ENCODE peak calls at places on chromosomes 5 and 9, in ten cellular contexts. G, T, K, V, L, Z, R, Q, I and S are unnamed samples.

GRCh38 chr9:35619800-35620158 is 1.6 kb upstream of the CD72 start:
- DNase-seq in G (no peak), T (no peak), K (no peak), V (no peak), L (no peak), Z (no peak), R (no peak), Q (no peak), I (no peak), S (no peak)

GRCh38 chr5:173885481-173886010 is 2.6 kb upstream of the CPEB4 start:
- DNase-seq in G (no peak), T (peak), K (no peak), V (no peak), L (no peak), Z (no peak), R (no peak), Q (no peak), I (no peak), S (no peak)

GRCh38 chr5:43619911-43620310 is 16.9 kb downstream of the NNT start:
- DNase-seq in G (no peak), T (no peak), K (no peak), V (no peak), L (no peak), Z (no peak), R (no peak), Q (no peak), I (no peak), S (no peak)

GRCh38 chr9:36250079-36250478 is 8.2 kb downstream of the GNE start:
- DNase-seq in G (no peak), T (no peak), K (no peak), V (no peak), L (no peak), Z (no peak), R (no peak), Q (no peak), I (peak), S (no peak)

GRCh38 chr5:6774673-6775327 is 61.6 kb downstream of the TENT4A start:
- DNase-seq in G (no peak), T (no peak), K (no peak), V (no peak), L (no peak), Z (no peak), R (no peak), Q (no peak), I (no peak), S (no peak)

GRCh38 chr5:167730121-167730520 is 561.3 kb upstream of the WWC1 start:
- DNase-seq in G (no peak), T (peak), K (peak), V (no peak), L (peak), Z (no peak), R (no peak), Q (no peak), I (peak), S (peak)

GRCh38 chr5:179163236-179164155 is 103.3 kb downstream of the ZNF354C start:
- DNase-seq in G (peak), T (no peak), K (no peak), V (peak), L (no peak), Z (no peak), R (peak), Q (no peak), I (no peak), S (no peak)

GRCh38 chr5:65760504-65761275 is 38.7 kb downstream of the NLN start:
- DNase-seq in G (no peak), T (peak), K (no peak), V (peak), L (peak), Z (peak), R (no peak), Q (no peak), I (peak), S (no peak)

GRCh38 chr9:6007770-6008168 is 7.7 kb downstream of the RANBP6 start:
- DNase-seq in G (peak), T (peak), K (no peak), V (peak), L (no peak), Z (peak), R (peak), Q (peak), I (peak), S (no peak)

GRCh38 chr5:123705741-123706140 is 193.8 kb downstream of the CSNK1G3 start:
- DNase-seq in G (no peak), T (peak), K (peak), V (no peak), L (no peak), Z (no peak), R (no peak), Q (no peak), I (peak), S (no peak)

GRCh38 chr5:177595026-177595585 is 3.1 kb downstream of the TMED9 start:
- DNase-seq in G (no peak), T (no peak), K (no peak), V (no peak), L (no peak), Z (no peak), R (peak), Q (no peak), I (no peak), S (no peak)

GRCh38 chr9:35563791-35564197 is 41.3 kb upstream of the TESK1 start:
- DNase-seq in G (peak), T (no peak), K (no peak), V (no peak), L (no peak), Z (peak), R (peak), Q (no peak), I (no peak), S (no peak)

GRCh38 chr5:149358294-149358651 is 427 bp downstream of the PCYOX1L start:
- DNase-seq in G (peak), T (no peak), K (no peak), V (peak), L (no peak), Z (peak), R (no peak), Q (no peak), I (no peak), S (no peak)

GRCh38 chr5:135441256-135441915 is 5.8 kb downstream of the DCANP1 start:
- DNase-seq in G (no peak), T (no peak), K (no peak), V (no peak), L (no peak), Z (peak), R (no peak), Q (peak), I (no peak), S (no peak)

GRCh38 chr9:129027685-129028191 is 393 bp downstream of the SH3GLB2 start:
- DNase-seq in G (no peak), T (peak), K (no peak), V (no peak), L (no peak), Z (peak), R (no peak), Q (no peak), I (no peak), S (no peak)

GRCh38 chr5:89729623-89730390 is 679.7 kb downstream of the CETN3 start:
- DNase-seq in G (no peak), T (peak), K (no peak), V (no peak), L (no peak), Z (no peak), R (no peak), Q (no peak), I (peak), S (no peak)

GRCh38 chr5:39080597-39081204 is 6.5 kb upstream of the RICTOR start:
- DNase-seq in G (no peak), T (peak), K (no peak), V (no peak), L (peak), Z (peak), R (peak), Q (no peak), I (peak), S (no peak)

GRCh38 chr9:87109182-87109581 is 161.9 kb upstream of the GAS1 start:
- DNase-seq in G (no peak), T (no peak), K (no peak), V (no peak), L (no peak), Z (no peak), R (no peak), Q (no peak), I (peak), S (peak)

GRCh38 chr5:134547579-134547978 is 22.1 kb downstream of the JADE2 start:
- DNase-seq in G (no peak), T (peak), K (no peak), V (no peak), L (no peak), Z (no peak), R (no peak), Q (no peak), I (peak), S (no peak)

GRCh38 chr5:181188700-181189362 is 16.2 kb downstream of the TRIM7 start:
- DNase-seq in G (peak), T (peak), K (no peak), V (no peak), L (no peak), Z (peak), R (peak), Q (peak), I (peak), S (no peak)

GRCh38 chr5:127313847-127314473 is 23.4 kb downstream of the MEGF10 start:
- DNase-seq in G (peak), T (peak), K (no peak), V (peak), L (no peak), Z (peak), R (peak), Q (no peak), I (peak), S (no peak)

GRCh38 chr5:80128129-80128528 is 93.0 kb downstream of the THBS4 start:
- DNase-seq in G (no peak), T (peak), K (no peak), V (no peak), L (no peak), Z (no peak), R (no peak), Q (no peak), I (no peak), S (no peak)

GRCh38 chr5:150694638-150695037 is 6.2 kb downstream of the RBM22 start:
- DNase-seq in G (no peak), T (peak), K (no peak), V (no peak), L (no peak), Z (no peak), R (no peak), Q (no peak), I (no peak), S (no peak)

GRCh38 chr9:38107405-38107804 is 38.4 kb upstream of the SHB start:
- DNase-seq in G (no peak), T (no peak), K (no peak), V (no peak), L (no peak), Z (no peak), R (no peak), Q (no peak), I (no peak), S (no peak)

GRCh38 chr9:98241357-98242104 is 13.9 kb downstream of the TBC1D2 start:
- DNase-seq in G (no peak), T (no peak), K (no peak), V (no peak), L (no peak), Z (no peak), R (peak), Q (no peak), I (no peak), S (no peak)

GRCh38 chr5:119897537-119898370 is 268.4 kb downstream of the FAM170A start:
- DNase-seq in G (no peak), T (no peak), K (no peak), V (no peak), L (no peak), Z (no peak), R (no peak), Q (no peak), I (no peak), S (no peak)

GRCh38 chr5:4027335-4027734 is 431.7 kb downstream of the IRX1 start:
- DNase-seq in G (no peak), T (no peak), K (no peak), V (no peak), L (no peak), Z (no peak), R (no peak), Q (no peak), I (peak), S (no peak)

GRCh38 chr5:54902817-54903473 is 82.4 kb downstream of the ESM1 start:
- DNase-seq in G (no peak), T (peak), K (no peak), V (no peak), L (no peak), Z (no peak), R (no peak), Q (no peak), I (no peak), S (no peak)

GRCh38 chr9:84338792-84339191 is 1.8 kb downstream of the SLC28A3 start:
- DNase-seq in G (no peak), T (no peak), K (no peak), V (no peak), L (no peak), Z (no peak), R (no peak), Q (no peak), I (no peak), S (no peak)

GRCh38 chr5:107668933-107669542 is 1.7 kb downstream of the EFNA5 start:
- DNase-seq in G (no peak), T (peak), K (no peak), V (no peak), L (no peak), Z (peak), R (peak), Q (no peak), I (peak), S (no peak)

GRCh38 chr9:121321039-121321503 is 49.0 kb downstream of the STOM start:
- DNase-seq in G (no peak), T (peak), K (no peak), V (no peak), L (no peak), Z (no peak), R (no peak), Q (no peak), I (no peak), S (no peak)

GRCh38 chr5:95861221-95861857 is 38.8 kb upstream of the GLRX start:
- DNase-seq in G (peak), T (peak), K (peak), V (no peak), L (peak), Z (peak), R (no peak), Q (no peak), I (peak), S (peak)

GRCh38 chr5:122701640-122702523 is 73.0 kb upstream of the SNX2 start:
- DNase-seq in G (no peak), T (no peak), K (no peak), V (no peak), L (no peak), Z (no peak), R (no peak), Q (no peak), I (no peak), S (no peak)

GRCh38 chr9:89956331-89956730 is 351.5 kb downstream of the GADD45G start:
- DNase-seq in G (no peak), T (no peak), K (no peak), V (no peak), L (no peak), Z (no peak), R (no peak), Q (no peak), I (no peak), S (no peak)

GRCh38 chr5:85741972-85742371 is 875.8 kb upstream of the COX7C start:
- DNase-seq in G (no peak), T (no peak), K (no peak), V (no peak), L (no peak), Z (no peak), R (no peak), Q (no peak), I (no peak), S (no peak)

GRCh38 chr9:97411789-97412627 is at the start of gene TDRD7:
- DNase-seq in G (peak), T (peak), K (no peak), V (peak), L (peak), Z (peak), R (peak), Q (peak), I (peak), S (no peak)

GRCh38 chr5:1792842-1793266 is 6.8 kb downstream of the MRPL36 start:
- DNase-seq in G (peak), T (peak), K (no peak), V (no peak), L (peak), Z (no peak), R (no peak), Q (no peak), I (peak), S (no peak)

GRCh38 chr5:37738057-37738691 is 101.7 kb downstream of the GDNF start:
- DNase-seq in G (no peak), T (peak), K (peak), V (no peak), L (peak), Z (no peak), R (no peak), Q (no peak), I (peak), S (peak)

GRCh38 chr5:71907001-71907564 is 188.0 kb downstream of the CARTPT start:
- DNase-seq in G (no peak), T (no peak), K (no peak), V (no peak), L (no peak), Z (no peak), R (no peak), Q (no peak), I (peak), S (no peak)

GRCh38 chr9:124394596-124394995 is 20.6 kb downstream of the PSMB7 start:
- DNase-seq in G (no peak), T (no peak), K (no peak), V (no peak), L (no peak), Z (no peak), R (no peak), Q (no peak), I (no peak), S (no peak)
- TF ChIP-seq CTCF in G (no peak), T (no peak), K (no peak), V (no peak), L (peak), Z (no peak), R (no peak), Q (peak), I (no peak), S (peak)

GRCh38 chr5:78364005-78364404 is 3.6 kb downstream of the SCAMP1 start:
- DNase-seq in G (no peak), T (no peak), K (no peak), V (no peak), L (no peak), Z (no peak), R (no peak), Q (no peak), I (no peak), S (no peak)

GRCh38 chr5:78362220-78362619 is 1.8 kb downstream of the SCAMP1 start:
- DNase-seq in G (no peak), T (no peak), K (no peak), V (no peak), L (no peak), Z (no peak), R (no peak), Q (no peak), I (no peak), S (peak)

GRCh38 chr5:78360674-78361225 is 333 bp downstream of the SCAMP1 start:
- DNase-seq in G (peak), T (peak), K (no peak), V (peak), L (no peak), Z (peak), R (no peak), Q (peak), I (no peak), S (no peak)

GRCh38 chr5:78359831-78360673 is at the start of gene SCAMP1:
- DNase-seq in G (peak), T (peak), K (peak), V (peak), L (peak), Z (peak), R (peak), Q (peak), I (peak), S (peak)

GRCh38 chr5:78361226-78361993 is 993 bp downstream of the SCAMP1 start:
- DNase-seq in G (peak), T (peak), K (no peak), V (no peak), L (no peak), Z (peak), R (no peak), Q (no peak), I (peak), S (peak)
- TF ChIP-seq CTCF in G (no peak), T (no peak), K (peak), V (no peak), L (peak), Z (peak), R (no peak), Q (peak), I (peak), S (peak)

DNA sequence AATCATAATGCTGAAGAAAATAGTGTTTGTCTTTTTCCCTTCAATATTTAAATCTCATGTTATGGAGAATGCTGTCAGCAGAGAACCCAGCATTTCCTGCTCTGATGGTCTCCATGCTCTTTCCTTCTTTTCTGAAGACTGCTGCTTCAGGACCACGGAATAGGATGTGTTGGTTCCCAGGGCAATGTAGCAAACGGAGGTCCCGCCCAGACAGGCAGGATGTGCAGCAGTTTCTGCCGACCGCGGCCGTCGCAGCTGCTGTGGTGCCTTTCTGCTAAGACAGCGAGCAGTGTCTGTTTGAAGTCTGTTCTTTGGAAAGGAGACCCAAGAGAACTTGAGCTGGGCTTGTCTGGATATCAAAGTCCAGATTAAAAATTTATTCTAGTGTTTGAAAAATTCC is 654.3 kb downstream of the CCDC171 start:
- DNase-seq in G (peak), T (peak), K (no peak), V (no peak), L (no peak), Z (peak), R (no peak), Q (no peak), I (no peak), S (no peak)
- TF ChIP-seq CTCF in G (no peak), T (no peak), K (no peak), V (no peak), L (no peak), Z (no peak), R (no peak), Q (no peak), I (no peak), S (no peak)

DNA sequence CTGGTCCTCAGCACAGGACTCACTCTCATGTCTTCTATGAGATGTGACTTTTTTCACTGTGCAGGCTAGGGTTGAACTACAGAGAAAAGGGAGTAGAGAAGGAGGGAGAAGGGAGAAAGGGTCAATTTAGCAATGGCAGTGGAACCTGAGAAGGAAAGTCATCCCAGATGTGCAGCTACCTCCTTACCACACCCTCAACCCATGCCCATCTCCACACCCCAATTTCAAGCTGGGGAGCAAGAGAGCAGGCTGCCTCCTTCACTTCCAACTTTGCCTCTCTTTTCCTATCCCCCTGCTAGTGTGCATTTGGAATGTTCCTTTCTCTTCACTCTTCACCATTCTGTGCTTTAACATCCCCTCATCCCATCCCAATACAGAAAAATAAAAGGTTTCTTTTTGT is 163.5 kb upstream of the MAP3K1 start:
- DNase-seq in G (no peak), T (no peak), K (no peak), V (no peak), L (no peak), Z (no peak), R (no peak), Q (no peak), I (no peak), S (no peak)
- TF ChIP-seq CTCF in G (no peak), T (no peak), K (no peak), V (no peak), L (no peak), Z (no peak), R (no peak), Q (no peak), I (no peak), S (no peak)

GRCh38 chr5:115543365-115543700 is 1.2 kb downstream of the FEM1C start:
- DNase-seq in G (no peak), T (no peak), K (no peak), V (no peak), L (no peak), Z (no peak), R (no peak), Q (no peak), I (peak), S (no peak)
- TF ChIP-seq CTCF in G (no peak), T (no peak), K (no peak), V (no peak), L (no peak), Z (no peak), R (no peak), Q (no peak), I (no peak), S (no peak)

GRCh38 chr5:142915840-142916424 is 145.8 kb downstream of the ARHGAP26 start:
- DNase-seq in G (no peak), T (peak), K (no peak), V (no peak), L (no peak), Z (peak), R (peak), Q (no peak), I (peak), S (no peak)
- TF ChIP-seq CTCF in G (no peak), T (peak), K (peak), V (no peak), L (peak), Z (peak), R (peak), Q (peak), I (peak), S (peak)

GRCh38 chr5:57082441-57083067 is 91.3 kb upstream of the GPBP1 start:
- DNase-seq in G (no peak), T (peak), K (no peak), V (no peak), L (no peak), Z (no peak), R (no peak), Q (no peak), I (peak), S (no peak)
- TF ChIP-seq CTCF in G (no peak), T (peak), K (peak), V (no peak), L (no peak), Z (peak), R (no peak), Q (peak), I (peak), S (peak)